ENCODE peak calls at places on chromosomes 16 and 17, in seven cellular contexts. N is lung; R is hypothalamus; Y is NCI-H1092; D is stimulated activated effector memory CD8-positive, alpha-beta T cell treated with anti-CD3 and anti-CD28 coated beads, Interleukin-12 subunit alpha, Interleukin-12 subunit beta, amount 100 ng/mL, for 72 hours; E is T follicular helper cell; B is ACHN. V is an unnamed sample.

GRCh38 chr17:16013943-16014407 is 14.4 kb downstream of the TTC19 start:
- DNase-seq in R (no peak), Y (no peak), N (no peak), E (no peak), B (peak; percentile 84), D (no peak), V (no peak)

GRCh38 chr16:85262558-85263196 is 150.4 kb upstream of the CIBAR2 start:
- DNase-seq in Y (no peak), D (no peak), R (no peak), B (no peak), E (no peak), N (peak; percentile 36), V (no peak)

GRCh38 chr17:42674755-42675347 is 1.9 kb downstream of the PLEKHH3 start:
- DNase-seq in D (no peak), B (peak; percentile 3), R (no peak), E (no peak), N (no peak), Y (peak; percentile 37), V (no peak)

GRCh38 chr16:24999088-24999670 is 16.0 kb downstream of the ARHGAP17 start:
- DNase-seq in Y (no peak), B (no peak), D (no peak), E (no peak), N (no peak), R (no peak), V (no peak)

GRCh38 chr17:69761767-69762321 is 313.2 kb upstream of the KCNJ16 start:
- DNase-seq in D (no peak), E (no peak), N (no peak), B (peak; percentile 84), Y (no peak), R (no peak), V (no peak)

GRCh38 chr17:2102931-2103398 is 48.1 kb downstream of the HIC1 start:
- DNase-seq in E (no peak), Y (no peak), N (no peak), R (no peak), B (peak; percentile 44), D (no peak), V (no peak)

GRCh38 chr16:86025706-86026105 is 126.7 kb downstream of the IRF8 start:
- DNase-seq in N (no peak), B (no peak), E (no peak), D (no peak), Y (no peak), R (no peak), V (no peak)

GRCh38 chr16:1990336-1991134 is 765 bp downstream of the SYNGR3 start:
- DNase-seq in R (no peak), B (peak; percentile 20), N (no peak), D (peak; percentile 46), E (no peak), Y (no peak), V (no peak)

GRCh38 chr17:82399030-82399429 is 19.1 kb upstream of the HEXD start:
- DNase-seq in B (no peak), Y (peak; percentile 19), N (no peak), D (no peak), E (no peak), R (peak; percentile 6), V (no peak)

GRCh38 chr17:55926276-55926995 is 175.6 kb downstream of the PCTP start:
- DNase-seq in N (no peak), R (no peak), D (no peak), B (no peak), E (no peak), Y (no peak), V (no peak)

GRCh38 chr17:20955437-20956323 is 87.1 kb downstream of the USP22 start:
- DNase-seq in N (no peak), E (no peak), Y (no peak), B (no peak), R (no peak), D (no peak), V (no peak)

GRCh38 chr16:55521792-55522191 is 12.9 kb downstream of the LPCAT2 start:
- DNase-seq in D (no peak), B (no peak), N (no peak), Y (no peak), E (no peak), R (no peak), V (no peak)

GRCh38 chr17:77602062-77602746 is 356.3 kb upstream of the TNRC6C start:
- DNase-seq in N (no peak), B (no peak), R (no peak), Y (no peak), E (no peak), D (no peak), V (no peak)

GRCh38 chr17:63306855-63307254 is 139.3 kb downstream of the CYB561 start:
- DNase-seq in D (no peak), E (no peak), Y (no peak), R (no peak), B (no peak), N (no peak), V (no peak)

GRCh38 chr16:50645858-50646257 is 35.3 kb downstream of the SNX20 start:
- DNase-seq in N (no peak), B (no peak), E (no peak), Y (no peak), D (no peak), R (no peak), V (no peak)

GRCh38 chr17:47829870-47830269 is 1.5 kb downstream of the MRPL10 start:
- DNase-seq in Y (no peak), B (no peak), N (no peak), R (no peak), E (peak; percentile 33), D (no peak), V (no peak)

GRCh38 chr17:4573682-4574081 is 10.6 kb upstream of the SMTNL2 start:
- DNase-seq in D (peak; percentile 41), N (no peak), R (no peak), Y (no peak), E (peak; percentile 22), B (no peak), V (no peak)